ENCODE peak calls at places on chromosome 17, in four cellular contexts. H is AG04450, Y is T-helper 1 cell, J is NCI-H2081. U is an unnamed sample.

GRCh38 chr17:45139533-45139920 is 4.0 kb downstream of the ACBD4 start:
- DNase-seq in Y (no peak), H (no peak), J (no peak), U (no peak)

GRCh38 chr17:62702746-62703268 is 75.3 kb downstream of the MRC2 start:
- DNase-seq in H (no peak), J (no peak), Y (no peak), U (no peak)

GRCh38 chr17:60151355-60151754 is 1.6 kb downstream of the CA4 start:
- DNase-seq in Y (no peak), H (no peak), J (no peak), U (no peak)

GRCh38 chr17:76783146-76783545 is 45.2 kb downstream of the MFSD11 start:
- DNase-seq in H (no peak), Y (no peak), J (no peak), U (no peak)

GRCh38 chr17:63998050-63998720 is at the start of gene PRR29:
- DNase-seq in H (peak), Y (peak), J (peak), U (peak)

GRCh38 chr17:6361733-6362132 is 73.2 kb downstream of the AIPL1 start:
- DNase-seq in Y (no peak), H (no peak), J (no peak), U (no peak)

GRCh38 chr17:75588546-75589016 is 981 bp downstream of the MYO15B start:
- DNase-seq in H (no peak), J (no peak), Y (no peak), U (no peak)

GRCh38 chr17:8503368-8503767 is 67.7 kb downstream of the NDEL1 start:
- DNase-seq in J (no peak), H (no peak), Y (no peak), U (no peak)

GRCh38 chr17:38443356-38444026 is 15.2 kb downstream of the ARHGAP23 start:
- DNase-seq in Y (no peak), H (no peak), J (no peak), U (no peak)

GRCh38 chr17:9647014-9647413 is 1.7 kb downstream of the USP43 start:
- DNase-seq in H (no peak), Y (no peak), J (no peak), U (no peak)

GRCh38 chr17:48333034-48333491 is 97.0 kb downstream of the SKAP1 start:
- DNase-seq in H (no peak), Y (no peak), J (no peak), U (no peak)

GRCh38 chr17:71438631-71439146 is 682.1 kb upstream of the SOX9 start:
- DNase-seq in J (no peak), H (peak), Y (no peak), U (no peak)

GRCh38 chr17:78176548-78177025 is 8.2 kb downstream of the SYNGR2 start:
- DNase-seq in Y (peak), H (no peak), J (no peak), U (peak)

GRCh38 chr17:36463916-36464764 is 22.3 kb upstream of the ZNHIT3 start:
- DNase-seq in Y (no peak), H (no peak), J (no peak), U (peak)

GRCh38 chr17:49582789-49583188 is 7.1 kb downstream of the NXPH3 start:
- DNase-seq in J (no peak), Y (no peak), H (no peak), U (no peak)

GRCh38 chr17:45759761-45760160 is 24.4 kb upstream of the CRHR1 start:
- DNase-seq in H (no peak), Y (no peak), J (no peak), U (no peak)

GRCh38 chr17:48970224-48970623 is 1.8 kb upstream of the GIP start:
- DNase-seq in Y (no peak), H (no peak), J (no peak), U (no peak)

GRCh38 chr17:2967515-2967914 is 95.9 kb downstream of the OR1D5 start:
- DNase-seq in J (no peak), H (no peak), Y (no peak), U (no peak)

GRCh38 chr17:38981640-38982039 is 14.4 kb upstream of the FBXO47 start:
- DNase-seq in Y (no peak), H (no peak), J (no peak), U (no peak)

GRCh38 chr17:13594762-13595697 is 6.7 kb downstream of the HS3ST3A1 start:
- DNase-seq in Y (peak), H (peak), J (peak), U (peak)

GRCh38 chr17:60421273-60422161 is 772 bp upstream of the CHCT1 start:
- DNase-seq in H (no peak), J (no peak), Y (peak), U (peak)

GRCh38 chr17:37710344-37710886 is 34.4 kb downstream of the HNF1B start:
- DNase-seq in Y (no peak), J (peak), H (no peak), U (no peak)

GRCh38 chr17:40071720-40072480 is 9.1 kb downstream of the THRA start:
- DNase-seq in H (no peak), Y (no peak), J (peak), U (no peak)

GRCh38 chr17:55521193-55521592 is 9.9 kb upstream of the SMIM36 start:
- DNase-seq in Y (no peak), J (no peak), H (no peak), U (no peak)

GRCh38 chr17:59972778-59973177 is 8.2 kb upstream of the RNFT1 start:
- DNase-seq in J (no peak), Y (no peak), H (no peak), U (no peak)